ENCODE peak calls at places on chromosomes 4 and X, in nine cellular contexts. One of them, this sample, is unnamed.

GRCh38 chr4:183783933-183784622 is 121.0 kb upstream of the STOX2 start:
- DNase-seq in MM.1S: no peak
- DNase-seq in NCI-H1105: no peak
- DNase-seq in ELF-1: no peak
- DNase-seq in HT1080: peak; percentile 36
- DNase-seq in GM13976: no peak
- DNase-seq in activated B cell treated with CpG ODN at 0.5 μM for 24 hours: no peak
- DNase-seq in mesenchymal stem cell: peak; percentile 82
- DNase-seq in activated T-helper 9 cell treated with anti-CD3 and anti-CD28 coated beads, Interleukin-2, amount 50 U/mL, for 16 hours: no peak
- DNase-seq in this sample: no peak

GRCh38 chrX:5632061-5632614 is 596.5 kb downstream of the NLGN4X start:
- DNase-seq in mesenchymal stem cell: no peak
- DNase-seq in GM13976: no peak
- DNase-seq in ELF-1: no peak
- DNase-seq in HT1080: no peak
- DNase-seq in activated T-helper 9 cell treated with anti-CD3 and anti-CD28 coated beads, Interleukin-2, amount 50 U/mL, for 16 hours: no peak
- DNase-seq in MM.1S: no peak
- DNase-seq in NCI-H1105: no peak
- DNase-seq in activated B cell treated with CpG ODN at 0.5 μM for 24 hours: no peak
- DNase-seq in this sample: no peak

GRCh38 chrX:132491191-132491590 is 2.4 kb upstream of the MBNL3 start:
- DNase-seq in NCI-H1105: no peak
- DNase-seq in GM13976: no peak
- DNase-seq in activated B cell treated with CpG ODN at 0.5 μM for 24 hours: no peak
- DNase-seq in activated T-helper 9 cell treated with anti-CD3 and anti-CD28 coated beads, Interleukin-2, amount 50 U/mL, for 16 hours: no peak
- DNase-seq in mesenchymal stem cell: no peak
- DNase-seq in MM.1S: peak; percentile 63
- DNase-seq in ELF-1: no peak
- DNase-seq in HT1080: peak; percentile 81
- DNase-seq in this sample: peak; percentile 68

GRCh38 chr4:26067035-26067434 is 153.0 kb downstream of the SMIM20 start:
- DNase-seq in MM.1S: no peak
- DNase-seq in activated T-helper 9 cell treated with anti-CD3 and anti-CD28 coated beads, Interleukin-2, amount 50 U/mL, for 16 hours: no peak
- DNase-seq in HT1080: no peak
- DNase-seq in NCI-H1105: no peak
- DNase-seq in ELF-1: no peak
- DNase-seq in GM13976: no peak
- DNase-seq in mesenchymal stem cell: no peak
- DNase-seq in activated B cell treated with CpG ODN at 0.5 μM for 24 hours: no peak
- DNase-seq in this sample: no peak

GRCh38 chr4:7192252-7193039 is at the start of gene SORCS2:
- DNase-seq in activated T-helper 9 cell treated with anti-CD3 and anti-CD28 coated beads, Interleukin-2, amount 50 U/mL, for 16 hours: peak; percentile 19
- DNase-seq in GM13976: peak; percentile 85
- DNase-seq in mesenchymal stem cell: peak; percentile 48
- DNase-seq in MM.1S: no peak
- DNase-seq in HT1080: peak; percentile 49
- DNase-seq in NCI-H1105: peak; percentile 55
- DNase-seq in ELF-1: peak; percentile 58
- DNase-seq in activated B cell treated with CpG ODN at 0.5 μM for 24 hours: no peak
- DNase-seq in this sample: peak; percentile 58

GRCh38 chrX:39869846-39870601 is 227.7 kb downstream of the BCOR start:
- DNase-seq in ELF-1: no peak
- DNase-seq in mesenchymal stem cell: no peak
- DNase-seq in GM13976: no peak
- DNase-seq in HT1080: peak; percentile 93
- DNase-seq in activated T-helper 9 cell treated with anti-CD3 and anti-CD28 coated beads, Interleukin-2, amount 50 U/mL, for 16 hours: peak; percentile 71
- DNase-seq in MM.1S: no peak
- DNase-seq in activated B cell treated with CpG ODN at 0.5 μM for 24 hours: no peak
- DNase-seq in NCI-H1105: no peak
- DNase-seq in this sample: no peak

GRCh38 chr4:22348410-22348809 is 167.5 kb downstream of the ADGRA3 start:
- DNase-seq in activated B cell treated with CpG ODN at 0.5 μM for 24 hours: no peak
- DNase-seq in GM13976: no peak
- DNase-seq in HT1080: no peak
- DNase-seq in ELF-1: no peak
- DNase-seq in NCI-H1105: no peak
- DNase-seq in activated T-helper 9 cell treated with anti-CD3 and anti-CD28 coated beads, Interleukin-2, amount 50 U/mL, for 16 hours: no peak
- DNase-seq in mesenchymal stem cell: no peak
- DNase-seq in MM.1S: no peak
- DNase-seq in this sample: no peak

GRCh38 chr4:175873707-175874106 is 61.6 kb upstream of the GPM6A start:
- DNase-seq in NCI-H1105: peak; percentile 3
- DNase-seq in GM13976: no peak
- DNase-seq in activated B cell treated with CpG ODN at 0.5 μM for 24 hours: no peak
- DNase-seq in HT1080: no peak
- DNase-seq in activated T-helper 9 cell treated with anti-CD3 and anti-CD28 coated beads, Interleukin-2, amount 50 U/mL, for 16 hours: no peak
- DNase-seq in ELF-1: no peak
- DNase-seq in mesenchymal stem cell: no peak
- DNase-seq in MM.1S: no peak
- DNase-seq in this sample: no peak

GRCh38 chrX:16712116-16712824 is at the start of gene CTPS2:
- DNase-seq in MM.1S: peak; percentile 65
- DNase-seq in NCI-H1105: peak; percentile 16
- DNase-seq in HT1080: peak; percentile 45
- DNase-seq in activated T-helper 9 cell treated with anti-CD3 and anti-CD28 coated beads, Interleukin-2, amount 50 U/mL, for 16 hours: peak; percentile 15
- DNase-seq in mesenchymal stem cell: peak; percentile 66
- DNase-seq in activated B cell treated with CpG ODN at 0.5 μM for 24 hours: peak; percentile 23
- DNase-seq in ELF-1: peak; percentile 84
- DNase-seq in GM13976: peak; percentile 78
- DNase-seq in this sample: peak; percentile 60

GRCh38 chr4:40314951-40315350 is 20.2 kb upstream of the CHRNA9 start:
- DNase-seq in HT1080: no peak
- DNase-seq in activated T-helper 9 cell treated with anti-CD3 and anti-CD28 coated beads, Interleukin-2, amount 50 U/mL, for 16 hours: no peak
- DNase-seq in mesenchymal stem cell: no peak
- DNase-seq in activated B cell treated with CpG ODN at 0.5 μM for 24 hours: no peak
- DNase-seq in GM13976: no peak
- DNase-seq in ELF-1: no peak
- DNase-seq in NCI-H1105: no peak
- DNase-seq in MM.1S: peak; percentile 3
- DNase-seq in this sample: no peak

GRCh38 chr4:153296424-153296823 is 48.1 kb upstream of the MND1 start:
- DNase-seq in activated T-helper 9 cell treated with anti-CD3 and anti-CD28 coated beads, Interleukin-2, amount 50 U/mL, for 16 hours: no peak
- DNase-seq in MM.1S: no peak
- DNase-seq in NCI-H1105: no peak
- DNase-seq in activated B cell treated with CpG ODN at 0.5 μM for 24 hours: no peak
- DNase-seq in GM13976: no peak
- DNase-seq in ELF-1: no peak
- DNase-seq in HT1080: no peak
- DNase-seq in mesenchymal stem cell: peak; percentile 75
- DNase-seq in this sample: no peak

GRCh38 chr4:178322524-178323183 is 880.4 kb upstream of the AGA start:
- DNase-seq in HT1080: no peak
- DNase-seq in NCI-H1105: no peak
- DNase-seq in ELF-1: no peak
- DNase-seq in activated T-helper 9 cell treated with anti-CD3 and anti-CD28 coated beads, Interleukin-2, amount 50 U/mL, for 16 hours: no peak
- DNase-seq in activated B cell treated with CpG ODN at 0.5 μM for 24 hours: no peak
- DNase-seq in MM.1S: no peak
- DNase-seq in mesenchymal stem cell: no peak
- DNase-seq in GM13976: no peak
- DNase-seq in this sample: no peak

GRCh38 chr4:156705291-156705690 is 266.3 kb downstream of the PDGFC start:
- DNase-seq in HT1080: no peak
- DNase-seq in activated B cell treated with CpG ODN at 0.5 μM for 24 hours: no peak
- DNase-seq in mesenchymal stem cell: no peak
- DNase-seq in activated T-helper 9 cell treated with anti-CD3 and anti-CD28 coated beads, Interleukin-2, amount 50 U/mL, for 16 hours: no peak
- DNase-seq in GM13976: no peak
- DNase-seq in MM.1S: no peak
- DNase-seq in ELF-1: no peak
- DNase-seq in NCI-H1105: no peak
- DNase-seq in this sample: no peak

GRCh38 chr4:164239976-164240375 is 514.0 kb upstream of the SMIM31 start:
- DNase-seq in HT1080: no peak
- DNase-seq in ELF-1: no peak
- DNase-seq in NCI-H1105: no peak
- DNase-seq in activated B cell treated with CpG ODN at 0.5 μM for 24 hours: no peak
- DNase-seq in GM13976: no peak
- DNase-seq in MM.1S: no peak
- DNase-seq in mesenchymal stem cell: no peak
- DNase-seq in activated T-helper 9 cell treated with anti-CD3 and anti-CD28 coated beads, Interleukin-2, amount 50 U/mL, for 16 hours: no peak
- DNase-seq in this sample: no peak

GRCh38 chr4:10017037-10017893 is 4.0 kb downstream of the SLC2A9 start:
- DNase-seq in activated B cell treated with CpG ODN at 0.5 μM for 24 hours: no peak
- DNase-seq in HT1080: no peak
- DNase-seq in mesenchymal stem cell: no peak
- DNase-seq in activated T-helper 9 cell treated with anti-CD3 and anti-CD28 coated beads, Interleukin-2, amount 50 U/mL, for 16 hours: no peak
- DNase-seq in MM.1S: no peak
- DNase-seq in NCI-H1105: no peak
- DNase-seq in GM13976: no peak
- DNase-seq in ELF-1: no peak
- DNase-seq in this sample: no peak